ENCODE peak calls at places on chromosomes 16 and 17, in five cellular contexts. T is NB4, Y is HuH-7, F is GM03348, K is H7. O is an unnamed sample.

GRCh38 chr16:18855196-18855595 is 53.8 kb upstream of the ARL6IP1 start:
- DNase-seq in Y (no peak), F (no peak), T (no peak), K (no peak), O (no peak)

GRCh38 chr17:13004336-13004735 is 13.5 kb downstream of the ELAC2 start:
- DNase-seq in T (no peak), F (no peak), K (no peak), Y (no peak), O (no peak)

GRCh38 chr17:73969956-73970355 is 233.5 kb upstream of the RPL38 start:
- DNase-seq in K (peak; percentile 4), F (no peak), Y (peak; percentile 70), T (peak; percentile 96), O (no peak)

GRCh38 chr17:18960803-18961511 is 9.0 kb downstream of the SLC5A10 start:
- DNase-seq in K (peak; percentile 96), T (peak; percentile 76), Y (peak; percentile 83), F (peak; percentile 93), O (peak; percentile 68)

GRCh38 chr17:82815790-82816305 is 24.0 kb downstream of the ZNF750 start:
- DNase-seq in Y (no peak), F (no peak), K (no peak), T (no peak), O (no peak)

GRCh38 chr16:68526143-68526781 is 12.8 kb upstream of the ZFP90 start:
- DNase-seq in F (no peak), T (peak; percentile 28), Y (peak; percentile 50), K (no peak), O (no peak)

GRCh38 chr16:78205506-78205905 is 106.1 kb downstream of the WWOX start:
- DNase-seq in T (no peak), F (no peak), K (no peak), Y (no peak), O (no peak)

GRCh38 chr16:72985148-72985882 is 62.6 kb downstream of the ZFHX3 start:
- DNase-seq in T (no peak), F (peak; percentile 80), Y (no peak), K (no peak), O (no peak)

GRCh38 chr17:79707931-79708891 is 22.5 kb upstream of the ENPP7 start:
- DNase-seq in F (peak; percentile 80), K (peak; percentile 91), T (peak; percentile 51), Y (peak; percentile 80), O (peak; percentile 38)

GRCh38 chr16:14628806-14629611 is 1.1 kb downstream of the PARN start:
- DNase-seq in F (no peak), T (no peak), K (no peak), Y (no peak), O (no peak)

GRCh38 chr17:3888343-3889171 is 4.3 kb downstream of the CAMKK1 start:
- DNase-seq in T (no peak), Y (no peak), K (peak; percentile 92), F (peak; percentile 97), O (no peak)

GRCh38 chr17:7109461-7110322 is 4.9 kb downstream of the ASGR2 start:
- DNase-seq in K (no peak), Y (no peak), T (peak; percentile 45), F (no peak), O (no peak)

GRCh38 chr17:48030531-48030930 is 7.1 kb downstream of the COPZ2 start:
- DNase-seq in T (no peak), F (no peak), Y (no peak), K (no peak), O (no peak)

GRCh38 chr17:40260528-40260927 is 27.2 kb upstream of the CDC6 start:
- DNase-seq in K (no peak), F (no peak), Y (no peak), T (no peak), O (no peak)